ENCODE peak calls at places on chromosomes 11 and 22, in four cellular contexts. W is IMR-90, P is EH, Q is NB4. Y is an unnamed sample.

GRCh38 chr22:49873228-49873940 is 19.7 kb downstream of the ZBED4 start:
- DNase-seq in W (no peak), P (no peak), Q (no peak), Y (no peak)

GRCh38 chr11:82864268-82864667 is 36.0 kb downstream of the PRCP start:
- DNase-seq in W (peak; percentile 41), P (peak; percentile 65), Q (peak; percentile 89), Y (no peak)

GRCh38 chr11:70813651-70814050 is 415.3 kb downstream of the CTTN start:
- DNase-seq in W (no peak), P (no peak), Q (no peak), Y (no peak)

GRCh38 chr11:10926801-10927200 is 68.9 kb upstream of the ZBED5 start:
- DNase-seq in W (peak; percentile 35), P (peak; percentile 78), Q (no peak), Y (no peak)

GRCh38 chr22:25736378-25737011 is 5.5 kb upstream of the MYO18B start:
- DNase-seq in W (no peak), P (no peak), Q (peak; percentile 44), Y (no peak)

GRCh38 chr22:20430641-20431519 is 6.7 kb downstream of the SCARF2 start:
- DNase-seq in W (no peak), P (no peak), Q (peak; percentile 85), Y (no peak)

GRCh38 chr11:119664063-119664572 is 64.9 kb downstream of the NECTIN1 start:
- DNase-seq in W (peak; percentile 16), P (no peak), Q (no peak), Y (no peak)

GRCh38 chr11:103332409-103332808 is 223.2 kb downstream of the DYNC2H1 start:
- DNase-seq in W (no peak), P (no peak), Q (no peak), Y (no peak)

GRCh38 chr11:71281901-71282300 is 29.5 kb upstream of the SHANK2 start:
- DNase-seq in W (no peak), P (no peak), Q (no peak), Y (no peak)